ENCODE peak calls at places on chromosomes 7 and 10, in eight cellular contexts. K is GM06990; O is fibroblast of lung; M is lung; V is ovary; H is A549; G is WTC11; D is CD8-positive, alpha-beta T cell. U is an unnamed sample.

GRCh38 chr7:3301831-3302618 is 973 bp downstream of the SDK1 start:
- DNase-seq in K (no peak), D (no peak), M (no peak), G (peak), V (peak), H (peak), O (peak), U (peak)

GRCh38 chr10:96833220-96834001 is 1.3 kb downstream of the LCOR start:
- DNase-seq in H (peak), D (no peak), M (no peak), O (peak), K (peak), G (peak), V (no peak), U (peak)

GRCh38 chr10:112955736-112956421 is 5.8 kb downstream of the TCF7L2 start:
- DNase-seq in H (no peak), M (no peak), G (no peak), V (no peak), K (no peak), D (no peak), O (peak), U (no peak)

GRCh38 chr7:79282051-79282694 is 171.3 kb downstream of the MAGI2 start:
- DNase-seq in K (no peak), O (peak), D (no peak), V (peak), M (no peak), H (peak), G (no peak), U (no peak)

GRCh38 chr7:134662871-134663205 is 16.2 kb downstream of the BPGM start:
- DNase-seq in V (no peak), M (no peak), H (no peak), D (no peak), G (no peak), K (no peak), O (no peak), U (no peak)

GRCh38 chr10:6327906-6328707 is 125.4 kb downstream of the PFKFB3 start:
- DNase-seq in V (no peak), O (no peak), K (no peak), M (no peak), H (no peak), G (no peak), D (no peak), U (no peak)

GRCh38 chr7:157717211-157718174 is 380.7 kb downstream of the DNAJB6 start:
- DNase-seq in K (no peak), V (no peak), M (no peak), G (no peak), O (no peak), H (no peak), D (no peak), U (no peak)

GRCh38 chr10:20839141-20839540 is 58.0 kb downstream of the NEBL start:
- DNase-seq in H (no peak), D (no peak), K (no peak), O (peak), G (no peak), V (no peak), M (no peak), U (no peak)

GRCh38 chr7:142516038-142516501 is 233.2 kb upstream of the PRSS1 start:
- DNase-seq in K (no peak), H (peak), G (peak), V (no peak), O (peak), D (no peak), M (no peak), U (no peak)

GRCh38 chr10:29011511-29011910 is 277.4 kb upstream of the LYZL1 start:
- DNase-seq in M (no peak), D (no peak), V (no peak), K (no peak), O (no peak), H (no peak), G (no peak), U (no peak)

GRCh38 chr10:99522511-99523250 is 10.1 kb upstream of the NKX2-3 start:
- DNase-seq in D (no peak), M (no peak), K (no peak), G (peak), H (no peak), V (no peak), O (no peak), U (no peak)

GRCh38 chr10:121624778-121625330 is 26.6 kb upstream of the FGFR2 start:
- DNase-seq in G (no peak), K (no peak), O (no peak), M (no peak), D (no peak), H (no peak), V (no peak), U (no peak)

GRCh38 chr7:81684513-81685262 is 85.2 kb downstream of the HGF start:
- DNase-seq in G (no peak), M (peak), V (peak), O (peak), D (no peak), K (peak), H (peak), U (no peak)

GRCh38 chr7:69534461-69535041 is 63.7 kb upstream of the AUTS2 start:
- DNase-seq in M (no peak), H (no peak), K (no peak), D (no peak), V (no peak), G (peak), O (no peak), U (no peak)

GRCh38 chr10:132963430-132963960 is 21.1 kb upstream of the CFAP46 start:
- DNase-seq in O (no peak), G (no peak), H (no peak), D (no peak), V (no peak), M (no peak), K (no peak), U (no peak)

GRCh38 chr10:63414481-63415260 is 51.1 kb downstream of the JMJD1C start:
- DNase-seq in H (no peak), O (peak), M (no peak), V (no peak), K (no peak), G (no peak), D (no peak), U (no peak)

GRCh38 chr7:134527979-134528371 is 608 bp downstream of the AKR1B10 start:
- DNase-seq in K (no peak), O (peak), H (no peak), V (no peak), G (no peak), D (no peak), M (no peak), U (no peak)

GRCh38 chr7:157497367-157497743 is 160.6 kb downstream of the DNAJB6 start:
- DNase-seq in D (no peak), O (no peak), G (no peak), V (no peak), M (no peak), K (no peak), H (no peak), U (no peak)

GRCh38 chr7:27192546-27193334 is 7.2 kb downstream of the HOXA13 start:
- DNase-seq in M (no peak), V (no peak), O (no peak), G (no peak), D (no peak), H (no peak), K (no peak), U (peak)

GRCh38 chr10:57692255-57692980 is 575.3 kb downstream of the IPMK start:
- DNase-seq in V (no peak), O (peak), K (no peak), G (no peak), M (no peak), H (peak), D (no peak), U (no peak)

GRCh38 chr7:44693641-44694313 is 54.9 kb upstream of the ZMIZ2 start:
- DNase-seq in D (no peak), G (no peak), V (no peak), O (peak), K (no peak), M (no peak), H (no peak), U (no peak)

GRCh38 chr10:79051766-79052165 is 17.0 kb upstream of the ZMIZ1 start:
- DNase-seq in K (no peak), H (no peak), V (peak), M (no peak), O (no peak), D (peak), G (peak), U (no peak)

GRCh38 chr10:44975487-44976331 is 2.9 kb downstream of the DEPP1 start:
- DNase-seq in H (no peak), D (no peak), M (no peak), V (peak), O (peak), K (no peak), G (no peak), U (no peak)
- TF ChIP-seq CTCF in H (no peak), D (no peak), M (no peak), V (no peak), O (no peak), K (no peak), G (no peak), U (no peak)

GRCh38 chr7:47777531-47778152 is 170.6 kb downstream of the PKD1L1 start:
- DNase-seq in H (no peak), K (no peak), M (no peak), G (no peak), V (no peak), O (no peak), D (no peak), U (no peak)
- TF ChIP-seq CTCF in H (no peak), K (no peak), M (no peak), G (no peak), V (no peak), O (no peak), D (no peak), U (no peak)

DNA sequence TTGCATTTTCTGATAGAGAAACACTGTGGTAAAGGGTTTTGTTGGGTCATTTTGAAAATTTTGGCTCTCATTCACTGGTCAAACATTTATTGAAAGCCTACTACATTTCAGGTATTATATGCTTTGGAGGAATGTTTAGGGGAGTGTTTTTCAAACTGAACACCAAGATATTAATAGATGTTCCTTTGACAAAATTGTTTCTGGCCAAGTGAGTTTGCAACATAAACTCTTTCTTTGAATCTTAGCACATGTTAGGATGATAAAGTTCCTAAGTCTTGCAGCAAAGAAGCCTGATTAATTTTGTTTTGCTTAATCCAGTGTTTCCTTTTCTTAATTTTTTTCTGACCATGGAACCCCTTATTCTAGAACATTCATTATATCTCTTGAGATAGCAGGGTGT is 232.5 kb upstream of the PHYHIPL start:
- DNase-seq in M (no peak), O (no peak), V (no peak), H (no peak), G (no peak), D (no peak), K (no peak), U (no peak)
- TF ChIP-seq CTCF in M (no peak), O (no peak), V (no peak), H (no peak), G (no peak), D (no peak), K (no peak), U (no peak)

DNA sequence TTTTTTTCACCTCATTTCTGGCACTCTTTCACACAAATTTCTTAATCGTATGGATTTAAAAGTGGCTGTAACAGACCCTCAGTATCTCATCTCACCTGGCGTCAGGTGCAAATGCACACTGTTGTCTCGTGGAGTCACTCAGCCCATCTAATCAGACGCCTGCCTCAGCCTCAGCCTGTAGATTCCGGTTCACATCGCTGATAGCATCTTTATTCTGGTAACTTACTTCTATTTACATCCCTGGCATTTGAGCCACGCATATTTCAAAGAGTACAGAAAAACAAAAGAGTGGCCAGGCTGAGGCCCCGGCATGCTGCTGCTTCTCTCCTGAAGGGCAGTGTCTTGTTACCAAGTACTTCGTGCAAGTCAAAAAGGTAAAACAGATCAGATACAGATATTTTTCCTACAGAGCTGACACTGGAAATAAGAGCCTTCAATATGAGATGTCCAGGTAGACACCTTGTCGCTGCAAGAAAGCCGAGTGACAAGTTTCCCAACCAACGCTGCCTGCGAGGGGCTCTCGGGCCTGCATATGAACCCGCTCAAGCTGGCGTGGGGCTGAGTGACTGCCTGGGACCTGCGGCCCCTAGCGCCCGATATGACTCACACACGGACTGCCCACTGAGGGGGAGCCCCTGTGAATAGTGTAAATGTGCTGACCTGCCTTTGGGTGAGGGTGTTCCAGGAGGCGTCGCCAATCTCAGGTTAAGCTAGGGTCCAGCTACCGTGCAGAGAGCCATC is 4.3 kb downstream of the VIPR2 start:
- DNase-seq in D (no peak), M (no peak), H (no peak), O (no peak), V (no peak), K (no peak), G (no peak), U (no peak)
- TF ChIP-seq CTCF in D (no peak), M (no peak), H (no peak), O (no peak), V (no peak), K (no peak), G (no peak), U (no peak)